ENCODE peak calls at places on chromosome 5, in seven cellular contexts. R is midbrain; O is pons; Z is CD4-positive, CD25-positive, alpha-beta regulatory T cell; P is ACHN; D is HCT116; B is left cardiac atrium. A is an unnamed sample.
A peak's percentile ranks its signal among the peaks of the same experiment; 100 is the strongest.

GRCh38 chr5:124932791-124933600 is 186.6 kb upstream of the ZNF608 start:
- DNase-seq in R (no peak), O (peak; percentile 37), Z (no peak), P (peak; percentile 57), D (no peak), B (no peak), A (no peak)

GRCh38 chr5:37840036-37840909 is at the start of gene GDNF:
- DNase-seq in R (peak; percentile 52), O (no peak), Z (no peak), P (peak; percentile 29), D (no peak), B (peak; percentile 58), A (peak; percentile 42)

GRCh38 chr5:135569755-135570452 is 8.9 kb downstream of the CXCL14 start:
- DNase-seq in R (no peak), O (no peak), Z (no peak), P (peak; percentile 64), D (peak; percentile 51), B (no peak), A (peak; percentile 36)

GRCh38 chr5:174198541-174198940 is 153.0 kb downstream of the NSG2 start:
- DNase-seq in R (no peak), O (no peak), Z (no peak), P (no peak), D (no peak), B (no peak), A (no peak)

GRCh38 chr5:72106922-72107873 is at the start of gene MAP1B:
- DNase-seq in R (peak; percentile 79), O (peak; percentile 64), Z (no peak), P (peak; percentile 72), D (no peak), B (peak; percentile 72), A (peak; percentile 45)

GRCh38 chr5:59272744-59273427 is 620.6 kb downstream of the PDE4D start:
- DNase-seq in R (no peak), O (no peak), Z (no peak), P (no peak), D (no peak), B (no peak), A (no peak)

GRCh38 chr5:115859378-115859777 is 17.6 kb downstream of the AP3S1 start:
- DNase-seq in R (no peak), O (no peak), Z (no peak), P (no peak), D (no peak), B (no peak), A (no peak)

GRCh38 chr5:142922223-142922952 is 152.2 kb downstream of the ARHGAP26 start:
- DNase-seq in R (peak; percentile 75), O (peak; percentile 88), Z (peak; percentile 48), P (peak; percentile 47), D (no peak), B (no peak), A (peak; percentile 56)

GRCh38 chr5:56638061-56638621 is 177.2 kb upstream of the MAP3K1 start:
- DNase-seq in R (no peak), O (no peak), Z (no peak), P (no peak), D (no peak), B (no peak), A (no peak)

GRCh38 chr5:76460104-76460503 is 57.0 kb downstream of the IQGAP2 start:
- DNase-seq in R (no peak), O (no peak), Z (no peak), P (no peak), D (no peak), B (no peak), A (no peak)

GRCh38 chr5:132498686-132499271 is 8.2 kb upstream of the IRF1 start:
- DNase-seq in R (no peak), O (no peak), Z (no peak), P (peak; percentile 35), D (no peak), B (no peak), A (peak; percentile 37)

GRCh38 chr5:135240283-135240633 is 158.8 kb downstream of the MACROH2A1 start:
- DNase-seq in R (no peak), O (no peak), Z (no peak), P (no peak), D (no peak), B (no peak), A (no peak)

GRCh38 chr5:174283176-174283575 is 237.7 kb downstream of the NSG2 start:
- DNase-seq in R (no peak), O (no peak), Z (no peak), P (no peak), D (no peak), B (no peak), A (no peak)

GRCh38 chr5:104764197-104764596 is 1201.6 kb upstream of the NUDT12 start:
- DNase-seq in R (no peak), O (no peak), Z (no peak), P (no peak), D (no peak), B (no peak), A (no peak)

GRCh38 chr5:132103969-132104391 is 30.4 kb downstream of the CSF2 start:
- DNase-seq in R (no peak), O (no peak), Z (peak; percentile 42), P (no peak), D (no peak), B (no peak), A (no peak)

A was measured in amniotic epithelial cell.